ENCODE peak calls at places on chromosomes 6 and 20, in ten cellular contexts. K is esophagus muscularis mucosa, A is H54, R is stomach, V is HCT116, U is A549, S is GM12878, M is ovary, O is lower leg skin, H is tibial nerve. B is an unnamed sample.

GRCh38 chr6:45724511-45724910 is 291.1 kb downstream of the CLIC5 start:
- DNase-seq in K (no peak), A (peak; percentile 38), R (no peak), V (peak; percentile 26), U (no peak), S (no peak), M (peak; percentile 48), O (no peak), H (peak; percentile 23), B (no peak)

GRCh38 chr6:5115168-5115567 is 30.0 kb downstream of the PPP1R3G start:
- DNase-seq in K (no peak), A (no peak), R (no peak), V (no peak), U (peak; percentile 33), S (no peak), M (no peak), O (peak; percentile 46), H (peak; percentile 12), B (peak; percentile 5)

GRCh38 chr6:85537055-85537494 is 56.6 kb downstream of the SNX14 start:
- DNase-seq in K (no peak), A (no peak), R (no peak), V (no peak), U (no peak), S (no peak), M (no peak), O (no peak), H (no peak), B (peak; percentile 8)

GRCh38 chr20:51636123-51636522 is 93.6 kb upstream of the NFATC2 start:
- DNase-seq in K (no peak), A (no peak), R (no peak), V (peak; percentile 51), U (no peak), S (no peak), M (no peak), O (no peak), H (no peak), B (no peak)

GRCh38 chr6:75156186-75156878 is 49.5 kb downstream of the COL12A1 start:
- DNase-seq in K (no peak), A (no peak), R (no peak), V (no peak), U (no peak), S (no peak), M (no peak), O (no peak), H (no peak), B (no peak)

GRCh38 chr6:157066781-157067491 is 256.4 kb downstream of the TMEM242 start:
- DNase-seq in K (no peak), A (no peak), R (no peak), V (no peak), U (no peak), S (no peak), M (no peak), O (no peak), H (no peak), B (no peak)

GRCh38 chr6:25635886-25636317 is 16.1 kb upstream of the SCGN start:
- DNase-seq in K (no peak), A (no peak), R (no peak), V (no peak), U (no peak), S (no peak), M (no peak), O (no peak), H (no peak), B (no peak)

GRCh38 chr6:157952751-157953479 is 28.7 kb upstream of the SYNJ2 start:
- DNase-seq in K (no peak), A (peak; percentile 33), R (no peak), V (no peak), U (no peak), S (no peak), M (no peak), O (peak; percentile 72), H (no peak), B (no peak)

GRCh38 chr20:47859255-47859654 is 74.0 kb upstream of the SULF2 start:
- DNase-seq in K (no peak), A (no peak), R (no peak), V (no peak), U (no peak), S (no peak), M (no peak), O (no peak), H (no peak), B (no peak)

GRCh38 chr20:57582432-57583288 is 21.8 kb downstream of the PCK1 start:
- DNase-seq in K (no peak), A (no peak), R (peak; percentile 44), V (no peak), U (no peak), S (no peak), M (peak; percentile 64), O (no peak), H (peak; percentile 79), B (no peak)

GRCh38 chr20:61990484-61990883 is 75.2 kb downstream of the TAF4 start:
- DNase-seq in K (no peak), A (no peak), R (no peak), V (no peak), U (no peak), S (no peak), M (no peak), O (no peak), H (no peak), B (no peak)

DNA sequence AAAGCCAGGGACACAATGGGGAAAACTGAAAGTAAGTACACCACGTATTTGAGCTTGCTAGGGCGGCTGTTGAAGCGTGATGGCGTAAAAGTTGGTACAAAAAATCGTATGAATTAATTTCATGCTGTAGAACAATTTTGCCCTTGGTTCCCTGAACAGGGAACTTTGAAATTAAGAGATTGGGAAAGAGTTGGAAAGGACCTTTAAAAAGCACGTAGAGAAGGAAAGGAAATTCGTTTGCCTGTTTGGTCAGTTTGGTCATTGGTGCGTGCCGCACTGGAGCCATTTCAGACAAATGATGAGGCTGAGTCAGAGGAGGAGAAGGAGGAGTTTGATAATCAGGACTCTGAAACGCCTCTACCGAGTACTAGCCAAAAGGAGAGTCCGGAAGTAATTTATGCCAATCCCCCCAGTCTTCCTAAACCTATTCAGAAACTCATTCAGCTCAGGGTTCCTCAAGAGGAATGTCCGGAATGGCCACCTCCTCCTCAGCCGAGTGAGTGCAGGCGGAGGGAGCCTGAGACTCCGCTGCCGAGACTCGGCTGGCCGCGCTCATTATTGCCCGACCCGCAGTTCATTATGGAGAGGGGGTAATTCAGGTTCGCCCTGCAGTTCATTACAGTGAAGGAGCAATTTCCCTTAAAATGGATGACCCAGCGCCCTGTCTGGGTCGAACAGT is 59.2 kb upstream of the PRSS16 start:
- DNase-seq in K (no peak), A (no peak), R (peak; percentile 48), V (peak; percentile 44), U (peak; percentile 40), S (peak; percentile 55), M (peak; percentile 49), O (no peak), H (peak; percentile 51), B (peak; percentile 82)
- TF ChIP-seq POLR2A in K (no peak), A (no peak), R (no peak), V (no peak), U (no peak), S (peak; percentile 42), M (peak; percentile 28), O (no peak), H (no peak), B (peak; percentile 79)

DNA sequence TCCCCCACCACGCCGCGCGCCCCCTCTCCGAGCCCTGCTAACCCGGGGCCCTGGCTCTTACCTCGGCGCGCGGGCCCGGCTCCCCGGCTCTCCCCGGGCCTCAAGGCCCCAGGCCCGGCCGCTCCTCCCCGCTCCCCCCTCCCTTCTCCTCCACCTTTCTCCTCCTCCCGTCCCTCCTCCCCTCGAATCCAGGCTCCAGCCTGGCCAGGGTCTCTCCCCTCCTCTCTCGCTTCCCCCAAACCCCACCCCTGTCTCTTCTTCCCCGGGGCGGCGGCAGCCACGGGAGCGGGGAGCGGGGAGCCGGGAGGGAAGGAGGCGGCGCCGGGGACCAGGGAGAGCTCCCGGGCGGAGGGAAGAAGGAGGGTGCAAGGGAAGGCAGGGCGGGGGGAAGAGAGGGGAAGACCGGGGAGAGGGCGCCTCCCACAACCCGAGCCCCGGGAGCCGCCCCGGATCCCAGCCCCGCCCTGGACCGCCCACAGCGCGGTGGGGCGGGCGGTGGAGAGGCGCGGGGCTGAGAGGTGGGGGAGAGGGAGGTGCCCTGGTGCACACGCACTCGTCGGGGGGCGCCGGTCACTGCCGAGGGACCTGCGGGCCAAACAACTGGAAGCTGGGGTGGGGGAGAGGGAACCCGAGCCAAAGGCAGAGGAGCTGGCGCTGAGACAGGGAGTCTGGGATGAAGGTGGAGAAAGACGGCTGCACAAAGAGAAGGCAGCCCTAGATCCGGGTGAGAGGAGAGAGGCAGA is at the start of gene GABBR1:
- DNase-seq in K (peak; percentile 97), A (peak; percentile 96), R (peak; percentile 85), V (peak; percentile 41), U (peak; percentile 86), S (no peak), M (peak; percentile 88), O (peak; percentile 97), H (peak; percentile 84), B (peak; percentile 64)
- TF ChIP-seq POLR2A in K (no peak), A (peak; percentile 51), R (no peak), V (peak; percentile 25), U (peak; percentile 54), S (peak; percentile 33), M (peak; percentile 39), O (no peak), H (peak; percentile 3), B (no peak)

DNA sequence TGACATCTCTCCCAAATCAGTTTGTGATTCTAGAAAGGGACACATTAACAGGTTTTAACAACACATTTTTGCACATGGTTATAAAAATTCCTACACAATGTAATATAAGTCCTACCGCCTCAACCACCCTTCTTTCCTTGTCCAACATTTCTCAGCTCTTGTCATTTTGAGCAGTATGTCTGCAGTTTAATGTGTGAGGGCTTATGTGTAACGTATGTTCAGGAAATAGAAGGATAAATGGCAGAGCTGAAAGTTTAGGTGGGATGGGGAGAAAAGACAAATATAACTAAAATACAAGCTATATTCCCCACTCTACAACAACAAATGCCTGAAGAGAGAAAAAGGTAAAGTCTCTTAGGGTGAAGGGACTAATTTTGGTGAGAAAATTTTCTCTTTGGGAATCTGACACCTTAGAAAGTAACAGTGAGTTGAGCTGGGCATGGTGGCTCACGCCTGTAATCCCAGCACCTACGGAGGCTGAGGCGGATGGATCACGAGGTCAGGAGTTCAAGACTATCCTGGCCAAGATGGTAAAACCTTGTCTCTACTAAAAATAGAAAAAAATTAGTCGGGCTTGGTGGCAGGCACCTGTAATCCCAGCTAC is 5.0 kb downstream of the PNRC1 start:
- DNase-seq in K (no peak), A (no peak), R (no peak), V (no peak), U (no peak), S (no peak), M (no peak), O (no peak), H (no peak), B (no peak)
- TF ChIP-seq POLR2A in K (no peak), A (no peak), R (no peak), V (no peak), U (no peak), S (no peak), M (no peak), O (no peak), H (no peak), B (peak; percentile 6)

GRCh38 chr6:16930432-16930831 is 169.2 kb upstream of the ATXN1 start:
- DNase-seq in K (no peak), A (no peak), R (no peak), V (no peak), U (no peak), S (no peak), M (no peak), O (no peak), H (no peak), B (no peak)
- TF ChIP-seq POLR2A in K (no peak), A (no peak), R (no peak), V (no peak), U (no peak), S (no peak), M (no peak), O (no peak), H (no peak), B (no peak)